ENCODE peak calls at places on chromosomes 4 and X, in seven cellular contexts. E is testis, Q is cardiac muscle cell, X is thoracic aorta, C is suprapubic skin, A is tibial nerve, F is transverse colon. O is an unnamed sample. For H3K36me3 and H3K9me3, the result is how much of the 10 kb centered on the place peaks cover.

GRCh38 chrX:51931761-51932160 is 38.3 kb downstream of the MAGED1 start:
- DNase-seq in E (peak), Q (no peak), X (no peak), C (no peak), A (peak), F (no peak), O (no peak)

GRCh38 chrX:63513825-63514574 is 162.9 kb upstream of the SPIN4 start:
- DNase-seq in E (peak), Q (no peak), X (no peak), C (no peak), A (peak), F (no peak), O (peak)

GRCh38 chr4:142446965-142447474 is 399.1 kb downstream of the INPP4B start:
- DNase-seq in E (no peak), Q (no peak), X (no peak), C (no peak), A (no peak), F (no peak), O (no peak)

GRCh38 chr4:168540865-168541607 is 44.2 kb downstream of the PALLD start:
- DNase-seq in E (no peak), Q (no peak), X (no peak), C (no peak), A (no peak), F (no peak), O (no peak)

GRCh38 chr4:113901994-113902787 is 77.3 kb downstream of the ARSJ start:
- DNase-seq in E (no peak), Q (no peak), X (no peak), C (no peak), A (no peak), F (peak), O (no peak)

GRCh38 chr4:31295081-31295480 is 574.9 kb downstream of the PCDH7 start:
- DNase-seq in E (no peak), Q (no peak), X (no peak), C (no peak), A (no peak), F (no peak), O (no peak)

GRCh38 chr4:1463088-1463926 is 57.1 kb upstream of the NKX1-1 start:
- DNase-seq in E (peak), Q (no peak), X (no peak), C (no peak), A (no peak), F (no peak), O (no peak)

GRCh38 chr4:165779950-165780670 is 92.9 kb upstream of the TLL1 start:
- DNase-seq in E (no peak), Q (no peak), X (no peak), C (no peak), A (no peak), F (no peak), O (peak)

GRCh38 chr4:80226091-80226490 is 28.8 kb downstream of the PRDM8 start:
- DNase-seq in E (no peak), Q (no peak), X (no peak), C (no peak), A (no peak), F (no peak), O (no peak)

GRCh38 chr4:22072240-22072639 is 123.7 kb upstream of the KCNIP4 start:
- DNase-seq in E (no peak), Q (no peak), X (no peak), C (no peak), A (no peak), F (no peak), O (no peak)

GRCh38 chrX:129957241-129958099 is 25.0 kb upstream of the BCORL1 start:
- DNase-seq in E (peak), Q (peak), X (no peak), C (peak), A (peak), F (peak), O (peak)

GRCh38 chrX:39731735-39732134 is 366.0 kb downstream of the BCOR start:
- DNase-seq in E (no peak), Q (no peak), X (no peak), C (no peak), A (no peak), F (no peak), O (no peak)

GRCh38 chr4:102263024-102263787 is 82.1 kb downstream of the SLC39A8 start:
- DNase-seq in E (peak), Q (peak), X (no peak), C (no peak), A (peak), F (no peak), O (no peak)

GRCh38 chrX:41823402-41823801 is 99.4 kb downstream of the GPR82 start:
- DNase-seq in E (no peak), Q (no peak), X (no peak), C (no peak), A (no peak), F (peak), O (no peak)

GRCh38 chr4:5524900-5525299 is 183.5 kb downstream of the EVC2 start:
- DNase-seq in E (peak), Q (no peak), X (no peak), C (no peak), A (no peak), F (no peak), O (peak)

GRCh38 chr4:159141193-159141592 is 38.3 kb downstream of the RAPGEF2 start:
- DNase-seq in E (no peak), Q (no peak), X (no peak), C (no peak), A (no peak), F (no peak), O (no peak)

GRCh38 chr4:96175871-96176270 is 336.0 kb downstream of the PDHA2 start:
- DNase-seq in E (no peak), Q (no peak), X (no peak), C (no peak), A (no peak), F (no peak), O (no peak)

GRCh38 chr4:83043801-83044407 is 8.9 kb downstream of the COPS4 start:
- DNase-seq in E (no peak), Q (no peak), X (no peak), C (no peak), A (no peak), F (no peak), O (no peak)

GRCh38 chr4:177293208-177294018 is 16.3 kb upstream of the NEIL3 start:
- DNase-seq in E (no peak), Q (no peak), X (no peak), C (no peak), A (no peak), F (no peak), O (no peak)

DNA sequence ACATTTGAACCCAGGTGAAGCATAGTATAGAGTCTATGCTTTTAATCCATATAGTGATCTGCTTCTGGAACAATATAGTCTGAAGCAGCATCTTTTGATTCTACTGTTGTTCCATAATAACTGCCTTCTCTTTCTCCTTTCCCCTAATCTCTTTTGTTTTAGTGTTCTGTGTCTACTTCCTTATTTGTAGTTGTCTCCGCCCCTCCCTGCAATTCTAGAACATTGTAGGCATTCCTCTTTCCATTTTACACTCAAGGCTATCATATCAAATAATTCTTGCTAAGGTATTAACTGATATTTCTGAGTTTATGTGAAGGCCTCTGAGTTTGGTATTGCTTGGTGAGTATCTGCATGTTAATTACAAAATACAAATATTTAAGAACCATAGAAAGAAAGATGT is 11.6 kb downstream of the BLTP1 start:
- DNase-seq in E (no peak), Q (no peak), X (no peak), C (no peak), A (no peak), F (no peak), O (no peak)
- H3K36me3 ChIP-seq in E (under half), Q (under half), X (under half), C (under half), A (under half), F (under half), O (under half)

GRCh38 chr4:99648321-99648720 is 9.3 kb downstream of the C4orf54 start:
- DNase-seq in E (peak), Q (no peak), X (no peak), C (no peak), A (no peak), F (no peak), O (no peak)
- H3K4me3 ChIP-seq in E (no peak), Q (no peak), X (no peak), C (no peak), A (no peak), F (no peak), O (no peak)

DNA sequence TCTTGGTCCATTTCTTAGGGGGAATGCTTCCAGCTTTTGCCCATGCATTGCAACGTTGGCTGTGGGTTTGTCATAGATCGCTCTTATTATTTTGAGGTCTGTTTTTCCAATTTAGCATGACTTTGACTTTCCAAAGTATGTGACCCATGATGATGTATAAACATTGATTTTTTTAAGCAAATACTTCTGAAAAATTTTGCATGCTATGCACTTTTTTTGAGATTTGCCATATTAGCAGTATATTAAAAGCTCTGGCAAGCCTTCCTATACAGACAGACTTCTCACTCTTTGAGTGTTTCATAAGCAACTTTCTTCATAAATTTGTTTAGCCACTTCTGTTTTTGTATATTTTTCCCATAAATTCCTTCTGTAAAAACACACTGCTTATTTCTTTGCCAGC is 746.4 kb upstream of the LCORL start:
- DNase-seq in E (no peak), Q (no peak), X (no peak), C (no peak), A (no peak), F (no peak), O (no peak)
- H3K9me3 ChIP-seq in E (under half), Q (under half), X (under half), C (under half), A (under half), F (under half), O (under half)

DNA sequence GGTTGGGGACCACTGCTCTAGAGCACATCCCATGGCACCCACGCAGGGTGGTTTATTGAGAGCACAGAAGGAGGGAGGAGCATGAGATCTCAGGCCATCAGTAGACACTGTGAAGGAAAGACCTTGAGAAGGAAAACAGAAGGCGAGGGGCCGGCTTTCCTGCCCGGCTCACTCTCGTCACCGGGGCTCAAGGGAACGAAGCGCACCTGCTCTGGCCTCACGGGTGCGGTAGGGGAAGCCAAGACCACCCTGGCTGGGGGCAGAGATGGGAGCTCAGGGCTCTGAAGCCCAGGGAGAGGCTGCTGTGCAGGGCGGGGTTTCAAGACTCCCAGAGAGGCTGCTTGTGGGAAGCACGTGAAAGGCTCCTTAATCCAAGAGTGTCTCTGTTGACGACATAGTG is 105.9 kb downstream of the TNIP2 start:
- DNase-seq in E (peak), Q (no peak), X (no peak), C (peak), A (no peak), F (no peak), O (no peak)
- H3K36me3 ChIP-seq in E (under half), Q (under half), X (under half), C (half or more), A (under half), F (under half), O (under half)